ENCODE peak calls at places on chromosomes 12 and 14, in four cellular contexts. Q is lower leg skin; M is AG10803; L is CD8-positive, alpha-beta T cell. X is an unnamed sample.

GRCh38 chr12:79138872-79139271 is 274.3 kb downstream of the SYT1 start:
- DNase-seq in Q (no peak), M (no peak), L (no peak), X (no peak)

GRCh38 chr12:127655691-127656090 is 611.3 kb upstream of the TMEM132C start:
- DNase-seq in Q (no peak), M (peak; percentile 89), L (no peak), X (peak; percentile 91)

GRCh38 chr12:2013527-2014223 is 9.4 kb upstream of the DCP1B start:
- DNase-seq in Q (no peak), M (no peak), L (no peak), X (no peak)

GRCh38 chr14:56963381-56963780 is 153.1 kb upstream of the OTX2 start:
- DNase-seq in Q (no peak), M (no peak), L (no peak), X (no peak)

GRCh38 chr14:81211844-81212243 is 8.9 kb downstream of the GTF2A1 start:
- DNase-seq in Q (no peak), M (peak; percentile 39), L (peak; percentile 30), X (no peak)

GRCh38 chr14:101588990-101589389 is 27.7 kb downstream of the DIO3 start:
- DNase-seq in Q (peak; percentile 20), M (no peak), L (no peak), X (no peak)

GRCh38 chr12:47328831-47329545 is 249.2 kb upstream of the AMIGO2 start:
- DNase-seq in Q (no peak), M (peak; percentile 75), L (no peak), X (peak; percentile 57)

GRCh38 chr14:76537912-76538647 is 162.1 kb downstream of the ESRRB start:
- DNase-seq in Q (no peak), M (no peak), L (no peak), X (no peak)

GRCh38 chr12:53481957-53482586 is 17.2 kb downstream of the MAP3K12 start:
- DNase-seq in Q (no peak), M (no peak), L (no peak), X (no peak)

GRCh38 chr12:43736921-43737440 is 21.6 kb downstream of the PUS7L start:
- DNase-seq in Q (no peak), M (peak; percentile 8), L (no peak), X (no peak)

GRCh38 chr14:96011609-96012008 is 27.6 kb upstream of the C14orf132 start:
- DNase-seq in Q (no peak), M (no peak), L (no peak), X (no peak)
- H3K4me3 ChIP-seq in Q (no peak overlapping the region), M (no peak overlapping the region), L (no peak overlapping the region), X (no peak overlapping the region)

DNA sequence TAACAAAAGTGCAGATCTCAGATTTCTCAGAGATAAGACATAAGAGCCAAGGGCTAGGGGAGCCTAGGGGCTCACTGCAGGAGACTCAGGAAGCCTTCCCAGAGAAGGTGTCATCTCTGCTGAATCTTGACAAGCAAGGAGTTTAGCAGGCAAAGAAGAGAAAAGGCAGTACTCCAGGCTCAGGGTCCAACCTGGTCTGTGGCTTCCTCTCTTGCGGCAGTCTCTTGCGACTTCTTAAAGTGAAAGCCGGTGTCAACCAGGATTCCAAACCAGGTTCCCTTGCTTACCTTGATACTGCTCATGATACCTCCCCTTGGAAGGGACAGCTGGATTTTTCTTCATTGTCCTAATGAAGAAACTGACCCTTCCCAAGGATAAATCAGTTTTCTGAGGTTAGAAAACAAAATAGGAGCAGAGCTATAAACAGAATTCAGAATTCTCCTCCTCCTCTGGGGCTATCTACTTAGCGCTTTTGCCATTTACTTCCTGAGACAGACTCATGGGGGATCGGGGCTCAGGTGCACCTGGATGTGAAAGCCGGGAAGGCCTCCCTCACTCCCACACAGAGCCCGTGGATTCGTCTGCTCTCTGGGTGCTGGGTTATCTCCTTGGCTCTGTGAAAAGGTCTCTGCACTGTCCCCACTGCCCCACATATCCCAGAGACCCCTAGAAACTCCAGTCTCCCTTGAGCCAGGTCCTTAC is 1.8 kb upstream of the SCNN1A start:
- DNase-seq in Q (no peak), M (no peak), L (no peak), X (no peak)
- TF ChIP-seq CTCF in Q (no peak), M (no peak), L (no peak), X (no peak)

DNA sequence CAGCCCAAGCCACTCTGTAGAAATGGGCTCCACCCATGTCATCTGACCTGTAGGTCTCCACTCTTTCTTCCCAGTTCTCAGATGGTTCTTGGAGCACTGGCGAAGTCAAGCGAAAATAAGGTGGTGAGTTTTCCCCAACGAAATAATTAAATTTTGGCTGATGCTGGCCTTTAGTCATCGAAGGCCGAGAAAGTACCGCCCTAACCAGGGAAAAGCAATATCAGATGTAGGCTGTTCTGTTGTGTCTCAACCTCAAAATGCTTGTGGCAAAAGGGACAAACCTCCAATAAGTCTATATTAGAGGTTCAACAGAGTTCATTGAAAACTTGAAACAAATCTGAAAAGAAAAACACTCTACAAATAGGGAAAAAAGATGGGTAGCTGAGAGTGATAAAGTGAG is 48.6 kb upstream of the BCAT1 start:
- DNase-seq in Q (no peak), M (no peak), L (no peak), X (no peak)
- H3K4me3 ChIP-seq in Q (no peak overlapping the region), M (no peak overlapping the region), L (no peak overlapping the region), X (no peak overlapping the region)

DNA sequence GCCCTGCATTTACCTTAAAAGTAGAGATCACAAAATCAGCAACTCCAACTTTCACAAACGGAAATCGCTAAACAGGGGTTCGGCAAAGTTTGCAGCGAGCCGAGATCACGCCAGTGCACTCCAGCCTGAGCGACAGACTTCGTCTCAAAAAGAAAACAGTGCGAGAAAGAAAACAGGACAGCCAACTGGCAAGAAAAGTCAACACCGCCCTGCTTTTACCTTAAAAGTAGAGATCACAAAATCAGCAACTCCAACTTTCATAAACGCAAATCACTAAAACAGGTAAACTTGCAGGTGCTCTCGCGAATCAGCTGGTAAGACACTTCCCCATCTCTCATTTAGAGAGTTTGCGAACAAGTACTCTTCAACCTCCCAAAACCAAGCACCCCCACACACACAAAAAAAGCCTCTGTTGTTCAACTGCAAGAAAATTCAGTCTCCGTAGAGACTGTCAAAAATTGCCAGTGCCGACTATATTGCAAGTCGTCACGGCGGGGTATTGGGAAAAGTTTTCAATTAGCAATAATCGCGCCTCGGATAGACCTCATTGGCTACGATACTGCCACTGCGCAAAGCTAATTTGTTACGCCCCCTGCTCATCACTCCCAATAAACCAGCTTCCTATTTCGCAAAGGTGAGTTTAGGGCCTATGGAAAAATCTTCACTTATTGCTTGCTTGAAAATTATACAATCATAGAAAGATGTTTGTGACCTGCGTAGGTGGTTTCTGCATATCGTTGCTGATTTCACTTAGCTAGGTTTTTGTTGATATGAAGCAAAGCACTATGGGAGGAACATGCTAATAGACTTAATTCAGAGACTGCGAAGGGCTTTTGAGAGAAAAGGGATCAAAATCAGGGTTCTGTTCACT is at the start of gene RNU4-1:
- DNase-seq in Q (peak; percentile 90), M (peak; percentile 84), L (peak; percentile 75), X (peak; percentile 73)
- TF ChIP-seq CTCF in Q (no peak), M (no peak), L (no peak), X (no peak)

GRCh38 chr12:51323966-51324895 is at the start of gene BIN2:
- DNase-seq in Q (peak; percentile 89), M (no peak), L (peak; percentile 71), X (no peak)
- H3K4me3 ChIP-seq in Q (no peak within 1 kb of the TSS), M (no peak within 1 kb of the TSS), L (peak within 1 kb of the TSS; percentile 77), X (no peak within 1 kb of the TSS)

X was measured in AG09309.